ENCODE peak calls at places on chromosomes 7 and 10, in ten cellular contexts. S is heart right ventricle; T is right atrium auricular region; D is GM12865; N is NCI-H1105; U is skeletal muscle cell; Y is activated CD4-positive, alpha-beta T cell treated with anti-CD3 and anti-CD28 coated beads, Interleukin-2, amount 50 U/mL, for 24 hours; X is HFFc6; G is nephron progenitor cell; C is activated naive CD4-positive, alpha-beta T cell treated with anti-CD3 and anti-CD28 coated beads, Interleukin-2, amount 50 U/mL, for 72 hours. Q is an unnamed sample.

GRCh38 chr10:110530131-110530831 is 32.6 kb downstream of the DUSP5 start:
- DNase-seq in S (peak; percentile 27), T (no peak), D (no peak), N (no peak), U (no peak), Y (no peak), X (peak; percentile 64), G (peak; percentile 74), C (no peak), Q (no peak)

GRCh38 chr7:94396606-94397005 is 1.9 kb downstream of the COL1A2 start:
- DNase-seq in S (no peak), T (no peak), D (no peak), N (no peak), U (no peak), Y (no peak), X (no peak), G (no peak), C (no peak), Q (no peak)

GRCh38 chr7:102395620-102395957 is 574 bp upstream of the PRKRIP1 start:
- DNase-seq in S (no peak), T (no peak), D (no peak), N (no peak), U (peak; percentile 6), Y (no peak), X (peak; percentile 10), G (no peak), C (no peak), Q (no peak)

GRCh38 chr10:24989867-24990266 is 26.1 kb downstream of the ENKUR start:
- DNase-seq in S (no peak), T (no peak), D (no peak), N (no peak), U (no peak), Y (no peak), X (no peak), G (no peak), C (no peak), Q (no peak)

GRCh38 chr10:119441151-119441821 is 101.2 kb downstream of the RGS10 start:
- DNase-seq in S (peak; percentile 68), T (peak; percentile 75), D (no peak), N (no peak), U (peak; percentile 73), Y (no peak), X (peak; percentile 74), G (no peak), C (no peak), Q (no peak)

GRCh38 chr10:17213646-17214349 is 12.3 kb upstream of the TRDMT1 start:
- DNase-seq in S (no peak), T (no peak), D (no peak), N (no peak), U (no peak), Y (no peak), X (peak; percentile 61), G (no peak), C (no peak), Q (no peak)

GRCh38 chr10:26725837-26726727 is 28.6 kb downstream of the PDSS1 start:
- DNase-seq in S (peak; percentile 45), T (no peak), D (peak; percentile 64), N (no peak), U (peak; percentile 16), Y (no peak), X (peak; percentile 49), G (peak; percentile 35), C (no peak), Q (no peak)

GRCh38 chr10:75977146-75977545 is 545.7 kb downstream of the LRMDA start:
- DNase-seq in S (no peak), T (no peak), D (no peak), N (peak; percentile 43), U (no peak), Y (no peak), X (no peak), G (no peak), C (no peak), Q (no peak)

GRCh38 chr7:39042706-39043105 is 65.0 kb downstream of the POU6F2 start:
- DNase-seq in S (no peak), T (no peak), D (no peak), N (peak; percentile 46), U (no peak), Y (no peak), X (no peak), G (no peak), C (no peak), Q (no peak)

GRCh38 chr10:121070257-121070656 is 219.1 kb downstream of the WDR11 start:
- DNase-seq in S (no peak), T (no peak), D (peak; percentile 30), N (no peak), U (no peak), Y (no peak), X (no peak), G (no peak), C (no peak), Q (no peak)

GRCh38 chr7:8176370-8177081 is 85.4 kb downstream of the ICA1 start:
- DNase-seq in S (no peak), T (no peak), D (peak; percentile 94), N (no peak), U (no peak), Y (no peak), X (no peak), G (no peak), C (peak; percentile 60), Q (no peak)

GRCh38 chr10:86292462-86293322 is 73.9 kb downstream of the GRID1 start:
- DNase-seq in S (no peak), T (peak; percentile 30), D (no peak), N (no peak), U (no peak), Y (no peak), X (no peak), G (no peak), C (peak; percentile 40), Q (peak; percentile 31)